ENCODE peak calls at places on chromosomes 4 and X, in nine cellular contexts. One of them, this sample, is unnamed.

GRCh38 chr4:9964884-9965283 is 56.4 kb downstream of the SLC2A9 start:
- DNase-seq in Calu3: no peak
- DNase-seq in AG20443: no peak
- DNase-seq in stimulated activated CD4-positive, alpha-beta T cell treated with anti-CD3 and anti-CD28 coated beads, Interleukin-4, amount 100 ng/mL, for 4 hours: no peak
- DNase-seq in occipital lobe: no peak
- DNase-seq in HEK293T: no peak
- DNase-seq in endothelial cell: no peak
- DNase-seq in T-helper 17 cell: no peak
- DNase-seq in NCI-H1092: no peak
- DNase-seq in this sample: no peak

GRCh38 chrX:97685753-97686152 is 802.0 kb downstream of the RPA4 start:
- DNase-seq in Calu3: peak
- DNase-seq in AG20443: peak
- DNase-seq in stimulated activated CD4-positive, alpha-beta T cell treated with anti-CD3 and anti-CD28 coated beads, Interleukin-4, amount 100 ng/mL, for 4 hours: no peak
- DNase-seq in occipital lobe: no peak
- DNase-seq in HEK293T: peak
- DNase-seq in endothelial cell: peak
- DNase-seq in T-helper 17 cell: no peak
- DNase-seq in NCI-H1092: peak
- DNase-seq in this sample: peak

GRCh38 chr4:79201976-79202375 is 123.9 kb downstream of the NAA11 start:
- DNase-seq in Calu3: no peak
- DNase-seq in AG20443: no peak
- DNase-seq in stimulated activated CD4-positive, alpha-beta T cell treated with anti-CD3 and anti-CD28 coated beads, Interleukin-4, amount 100 ng/mL, for 4 hours: no peak
- DNase-seq in occipital lobe: no peak
- DNase-seq in HEK293T: no peak
- DNase-seq in endothelial cell: no peak
- DNase-seq in T-helper 17 cell: no peak
- DNase-seq in NCI-H1092: no peak
- DNase-seq in this sample: no peak

GRCh38 chr4:126512998-126513397 is 1119.8 kb upstream of the INTU start:
- DNase-seq in Calu3: no peak
- DNase-seq in AG20443: no peak
- DNase-seq in stimulated activated CD4-positive, alpha-beta T cell treated with anti-CD3 and anti-CD28 coated beads, Interleukin-4, amount 100 ng/mL, for 4 hours: no peak
- DNase-seq in occipital lobe: no peak
- DNase-seq in HEK293T: no peak
- DNase-seq in endothelial cell: no peak
- DNase-seq in T-helper 17 cell: no peak
- DNase-seq in NCI-H1092: no peak
- DNase-seq in this sample: no peak

GRCh38 chr4:41164405-41164804 is 49.9 kb downstream of the APBB2 start:
- DNase-seq in Calu3: no peak
- DNase-seq in AG20443: no peak
- DNase-seq in stimulated activated CD4-positive, alpha-beta T cell treated with anti-CD3 and anti-CD28 coated beads, Interleukin-4, amount 100 ng/mL, for 4 hours: no peak
- DNase-seq in occipital lobe: no peak
- DNase-seq in HEK293T: no peak
- DNase-seq in endothelial cell: no peak
- DNase-seq in T-helper 17 cell: no peak
- DNase-seq in NCI-H1092: no peak
- DNase-seq in this sample: no peak

GRCh38 chr4:176406736-176407135 is 87.0 kb downstream of the SPCS3 start:
- DNase-seq in Calu3: no peak
- DNase-seq in AG20443: no peak
- DNase-seq in stimulated activated CD4-positive, alpha-beta T cell treated with anti-CD3 and anti-CD28 coated beads, Interleukin-4, amount 100 ng/mL, for 4 hours: no peak
- DNase-seq in occipital lobe: no peak
- DNase-seq in HEK293T: no peak
- DNase-seq in endothelial cell: no peak
- DNase-seq in T-helper 17 cell: no peak
- DNase-seq in NCI-H1092: no peak
- DNase-seq in this sample: no peak

GRCh38 chr4:126346654-126347053 is 1031.9 kb downstream of the FAT4 start:
- DNase-seq in Calu3: no peak
- DNase-seq in AG20443: no peak
- DNase-seq in stimulated activated CD4-positive, alpha-beta T cell treated with anti-CD3 and anti-CD28 coated beads, Interleukin-4, amount 100 ng/mL, for 4 hours: no peak
- DNase-seq in occipital lobe: no peak
- DNase-seq in HEK293T: no peak
- DNase-seq in endothelial cell: no peak
- DNase-seq in T-helper 17 cell: no peak
- DNase-seq in NCI-H1092: no peak
- DNase-seq in this sample: no peak

GRCh38 chr4:168076989-168077725 is 15.2 kb upstream of the ANXA10 start:
- DNase-seq in Calu3: peak
- DNase-seq in AG20443: peak
- DNase-seq in stimulated activated CD4-positive, alpha-beta T cell treated with anti-CD3 and anti-CD28 coated beads, Interleukin-4, amount 100 ng/mL, for 4 hours: peak
- DNase-seq in occipital lobe: peak
- DNase-seq in HEK293T: peak
- DNase-seq in endothelial cell: peak
- DNase-seq in T-helper 17 cell: no peak
- DNase-seq in NCI-H1092: peak
- DNase-seq in this sample: peak

GRCh38 chrX:107700317-107700774 is 72.0 kb downstream of the PRPS1 start:
- DNase-seq in Calu3: no peak
- DNase-seq in AG20443: peak
- DNase-seq in stimulated activated CD4-positive, alpha-beta T cell treated with anti-CD3 and anti-CD28 coated beads, Interleukin-4, amount 100 ng/mL, for 4 hours: no peak
- DNase-seq in occipital lobe: no peak
- DNase-seq in HEK293T: peak
- DNase-seq in endothelial cell: no peak
- DNase-seq in T-helper 17 cell: no peak
- DNase-seq in NCI-H1092: no peak
- DNase-seq in this sample: peak

GRCh38 chrX:130024127-130024526 is 41.7 kb downstream of the BCORL1 start:
- DNase-seq in Calu3: peak
- DNase-seq in AG20443: peak
- DNase-seq in stimulated activated CD4-positive, alpha-beta T cell treated with anti-CD3 and anti-CD28 coated beads, Interleukin-4, amount 100 ng/mL, for 4 hours: peak
- DNase-seq in occipital lobe: no peak
- DNase-seq in HEK293T: peak
- DNase-seq in endothelial cell: peak
- DNase-seq in T-helper 17 cell: peak
- DNase-seq in NCI-H1092: no peak
- DNase-seq in this sample: peak

GRCh38 chr4:82681759-82682158 is 116.8 kb downstream of the SCD5 start:
- DNase-seq in Calu3: no peak
- DNase-seq in AG20443: no peak
- DNase-seq in stimulated activated CD4-positive, alpha-beta T cell treated with anti-CD3 and anti-CD28 coated beads, Interleukin-4, amount 100 ng/mL, for 4 hours: no peak
- DNase-seq in occipital lobe: no peak
- DNase-seq in HEK293T: no peak
- DNase-seq in endothelial cell: no peak
- DNase-seq in T-helper 17 cell: no peak
- DNase-seq in NCI-H1092: no peak
- DNase-seq in this sample: no peak

GRCh38 chr4:114057746-114058145 is 78.3 kb upstream of the ARSJ start:
- DNase-seq in Calu3: no peak
- DNase-seq in AG20443: no peak
- DNase-seq in stimulated activated CD4-positive, alpha-beta T cell treated with anti-CD3 and anti-CD28 coated beads, Interleukin-4, amount 100 ng/mL, for 4 hours: no peak
- DNase-seq in occipital lobe: no peak
- DNase-seq in HEK293T: no peak
- DNase-seq in endothelial cell: no peak
- DNase-seq in T-helper 17 cell: no peak
- DNase-seq in NCI-H1092: no peak
- DNase-seq in this sample: no peak

GRCh38 chrX:121504148-121504547 is 456.7 kb downstream of the GLUD2 start:
- DNase-seq in Calu3: no peak
- DNase-seq in AG20443: no peak
- DNase-seq in stimulated activated CD4-positive, alpha-beta T cell treated with anti-CD3 and anti-CD28 coated beads, Interleukin-4, amount 100 ng/mL, for 4 hours: no peak
- DNase-seq in occipital lobe: no peak
- DNase-seq in HEK293T: no peak
- DNase-seq in endothelial cell: no peak
- DNase-seq in T-helper 17 cell: no peak
- DNase-seq in NCI-H1092: no peak
- DNase-seq in this sample: no peak

GRCh38 chr4:77927991-77928925 is 65.6 kb downstream of the MRPL1 start:
- DNase-seq in Calu3: no peak
- DNase-seq in AG20443: no peak
- DNase-seq in stimulated activated CD4-positive, alpha-beta T cell treated with anti-CD3 and anti-CD28 coated beads, Interleukin-4, amount 100 ng/mL, for 4 hours: no peak
- DNase-seq in occipital lobe: no peak
- DNase-seq in HEK293T: no peak
- DNase-seq in endothelial cell: no peak
- DNase-seq in T-helper 17 cell: no peak
- DNase-seq in NCI-H1092: no peak
- DNase-seq in this sample: no peak

GRCh38 chrX:683572-683971 is 53.0 kb downstream of the SHOX start:
- DNase-seq in Calu3: no peak
- DNase-seq in AG20443: no peak
- DNase-seq in stimulated activated CD4-positive, alpha-beta T cell treated with anti-CD3 and anti-CD28 coated beads, Interleukin-4, amount 100 ng/mL, for 4 hours: no peak
- DNase-seq in occipital lobe: no peak
- DNase-seq in HEK293T: no peak
- DNase-seq in endothelial cell: no peak
- DNase-seq in T-helper 17 cell: no peak
- DNase-seq in NCI-H1092: no peak
- DNase-seq in this sample: no peak